ENCODE peak calls at places on chromosomes 4 and X, in seven cellular contexts. One of them, this sample, is unnamed.
A peak's percentile ranks its signal among the peaks of the same experiment; 100 is the strongest.

GRCh38 chrX:68834371-68835103 is 5.7 kb downstream of the EFNB1 start:
- DNase-seq in left ventricle myocardium inferior: no peak
- DNase-seq in bronchial epithelial cell: no peak
- DNase-seq in tibial artery: no peak
- DNase-seq in mesothelial cell of epicardium: peak; percentile 15
- DNase-seq in GM10248: no peak
- DNase-seq in lower lobe of right lung: no peak
- DNase-seq in this sample: no peak

GRCh38 chr4:109022941-109023340 is 260.1 kb upstream of the ETNPPL start:
- DNase-seq in mesothelial cell of epicardium: no peak
- DNase-seq in GM10248: no peak
- DNase-seq in bronchial epithelial cell: no peak
- DNase-seq in tibial artery: no peak
- DNase-seq in left ventricle myocardium inferior: no peak
- DNase-seq in lower lobe of right lung: no peak
- DNase-seq in this sample: no peak

GRCh38 chr4:28006021-28006420 is 1145.4 kb downstream of the STIM2 start:
- DNase-seq in bronchial epithelial cell: no peak
- DNase-seq in GM10248: no peak
- DNase-seq in lower lobe of right lung: no peak
- DNase-seq in left ventricle myocardium inferior: no peak
- DNase-seq in mesothelial cell of epicardium: no peak
- DNase-seq in tibial artery: no peak
- DNase-seq in this sample: no peak

GRCh38 chr4:114093221-114093715 is 113.8 kb upstream of the ARSJ start:
- DNase-seq in left ventricle myocardium inferior: no peak
- DNase-seq in mesothelial cell of epicardium: no peak
- DNase-seq in GM10248: no peak
- DNase-seq in lower lobe of right lung: no peak
- DNase-seq in tibial artery: no peak
- DNase-seq in bronchial epithelial cell: no peak
- DNase-seq in this sample: no peak

GRCh38 chr4:122005064-122005755 is 53.4 kb upstream of the TRPC3 start:
- DNase-seq in mesothelial cell of epicardium: no peak
- DNase-seq in bronchial epithelial cell: no peak
- DNase-seq in GM10248: no peak
- DNase-seq in lower lobe of right lung: no peak
- DNase-seq in left ventricle myocardium inferior: no peak
- DNase-seq in tibial artery: no peak
- DNase-seq in this sample: no peak

GRCh38 chrX:150692296-150692695 is 900 bp upstream of the MTMR1 start:
- DNase-seq in lower lobe of right lung: no peak
- DNase-seq in mesothelial cell of epicardium: no peak
- DNase-seq in tibial artery: no peak
- DNase-seq in GM10248: no peak
- DNase-seq in bronchial epithelial cell: no peak
- DNase-seq in left ventricle myocardium inferior: no peak
- DNase-seq in this sample: no peak

GRCh38 chrX:118884552-118885138 is 61.0 kb downstream of the ZCCHC12 start:
- DNase-seq in left ventricle myocardium inferior: no peak
- DNase-seq in GM10248: no peak
- DNase-seq in lower lobe of right lung: no peak
- DNase-seq in mesothelial cell of epicardium: no peak
- DNase-seq in bronchial epithelial cell: peak; percentile 5
- DNase-seq in tibial artery: no peak
- DNase-seq in this sample: no peak

GRCh38 chr4:186726440-186727148 is 2.9 kb upstream of the FAT1 start:
- DNase-seq in GM10248: no peak
- DNase-seq in tibial artery: peak; percentile 87
- DNase-seq in bronchial epithelial cell: peak; percentile 64
- DNase-seq in mesothelial cell of epicardium: peak; percentile 78
- DNase-seq in left ventricle myocardium inferior: peak; percentile 67
- DNase-seq in lower lobe of right lung: peak; percentile 65
- DNase-seq in this sample: no peak

GRCh38 chr4:57303012-57303751 is 193.0 kb upstream of the IGFBP7 start:
- DNase-seq in lower lobe of right lung: no peak
- DNase-seq in left ventricle myocardium inferior: no peak
- DNase-seq in bronchial epithelial cell: peak; percentile 3
- DNase-seq in GM10248: no peak
- DNase-seq in mesothelial cell of epicardium: no peak
- DNase-seq in tibial artery: no peak
- DNase-seq in this sample: no peak

GRCh38 chr4:123050014-123050413 is 127.6 kb upstream of the NUDT6 start:
- DNase-seq in GM10248: no peak
- DNase-seq in mesothelial cell of epicardium: no peak
- DNase-seq in left ventricle myocardium inferior: no peak
- DNase-seq in lower lobe of right lung: no peak
- DNase-seq in tibial artery: no peak
- DNase-seq in bronchial epithelial cell: no peak
- DNase-seq in this sample: no peak

GRCh38 chr4:147916351-147916750 is 184.5 kb downstream of the ARHGAP10 start:
- DNase-seq in GM10248: no peak
- DNase-seq in bronchial epithelial cell: no peak
- DNase-seq in lower lobe of right lung: no peak
- DNase-seq in tibial artery: no peak
- DNase-seq in mesothelial cell of epicardium: no peak
- DNase-seq in left ventricle myocardium inferior: no peak
- DNase-seq in this sample: no peak

GRCh38 chrX:131734621-131735020 is 190.7 kb downstream of the OR13H1 start:
- DNase-seq in mesothelial cell of epicardium: no peak
- DNase-seq in bronchial epithelial cell: no peak
- DNase-seq in left ventricle myocardium inferior: no peak
- DNase-seq in lower lobe of right lung: no peak
- DNase-seq in GM10248: no peak
- DNase-seq in tibial artery: no peak
- DNase-seq in this sample: no peak

GRCh38 chr4:158018831-158019230 is 154.0 kb downstream of the GASK1B start:
- DNase-seq in mesothelial cell of epicardium: no peak
- DNase-seq in GM10248: no peak
- DNase-seq in lower lobe of right lung: no peak
- DNase-seq in left ventricle myocardium inferior: no peak
- DNase-seq in bronchial epithelial cell: no peak
- DNase-seq in tibial artery: no peak
- DNase-seq in this sample: no peak

DNA sequence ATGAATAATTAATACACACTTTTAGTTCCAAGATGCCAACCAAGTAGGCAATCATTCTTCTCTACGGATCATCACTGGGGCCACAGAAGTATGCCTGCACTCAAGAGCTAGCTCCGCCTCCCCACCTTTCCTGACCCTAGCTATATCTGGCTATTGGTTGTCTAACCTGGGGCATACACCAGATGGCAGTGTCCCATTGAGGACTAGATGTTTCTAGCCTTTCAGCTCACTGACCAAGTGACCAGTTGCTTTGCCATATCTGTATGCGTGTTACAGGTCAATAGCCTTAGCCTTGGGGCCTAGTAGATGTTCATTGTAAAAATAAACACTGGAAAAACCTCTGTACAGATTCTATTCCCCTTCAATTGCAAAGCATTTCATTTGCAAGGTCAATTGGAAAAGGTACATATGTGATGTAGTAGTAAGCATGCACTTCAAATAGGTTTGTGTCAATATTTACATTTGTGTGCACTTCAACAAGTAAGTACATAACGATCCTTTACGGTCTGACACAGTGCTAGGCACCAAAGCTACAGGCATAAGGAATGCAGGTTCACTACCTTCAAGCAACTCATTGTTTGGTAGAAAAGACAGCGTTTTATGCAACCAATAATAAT is 521.7 kb downstream of the PPARGC1A start:
- DNase-seq in left ventricle myocardium inferior: no peak
- DNase-seq in bronchial epithelial cell: peak; percentile 21
- DNase-seq in GM10248: no peak
- DNase-seq in mesothelial cell of epicardium: no peak
- DNase-seq in lower lobe of right lung: no peak
- DNase-seq in tibial artery: no peak
- DNase-seq in this sample: no peak
- TF ChIP-seq CTCF in left ventricle myocardium inferior: peak; percentile 70
- TF ChIP-seq CTCF in bronchial epithelial cell: peak; percentile 37
- TF ChIP-seq CTCF in GM10248: no peak
- TF ChIP-seq CTCF in mesothelial cell of epicardium: no peak
- TF ChIP-seq CTCF in lower lobe of right lung: peak; percentile 21
- TF ChIP-seq CTCF in tibial artery: no peak
- TF ChIP-seq CTCF in this sample: no peak

GRCh38 chrX:40154853-40155616 is 57.3 kb upstream of the BCOR start:
- DNase-seq in tibial artery: peak; percentile 87
- DNase-seq in left ventricle myocardium inferior: peak; percentile 75
- DNase-seq in bronchial epithelial cell: no peak
- DNase-seq in GM10248: peak; percentile 51
- DNase-seq in lower lobe of right lung: peak; percentile 76
- DNase-seq in mesothelial cell of epicardium: no peak
- DNase-seq in this sample: no peak

GRCh38 chrX:40154229-40154852 is 56.6 kb upstream of the BCOR start:
- DNase-seq in tibial artery: peak; percentile 75
- DNase-seq in GM10248: peak; percentile 20
- DNase-seq in mesothelial cell of epicardium: no peak
- DNase-seq in bronchial epithelial cell: no peak
- DNase-seq in lower lobe of right lung: no peak
- DNase-seq in left ventricle myocardium inferior: peak; percentile 46
- DNase-seq in this sample: no peak

GRCh38 chrX:40157228-40158035 is 59.7 kb upstream of the BCOR start:
- DNase-seq in tibial artery: no peak
- DNase-seq in mesothelial cell of epicardium: no peak
- DNase-seq in left ventricle myocardium inferior: no peak
- DNase-seq in lower lobe of right lung: no peak
- DNase-seq in GM10248: peak; percentile 17
- DNase-seq in bronchial epithelial cell: no peak
- DNase-seq in this sample: no peak

GRCh38 chrX:40156472-40157227 is 58.9 kb upstream of the BCOR start:
- DNase-seq in tibial artery: no peak
- DNase-seq in lower lobe of right lung: no peak
- DNase-seq in bronchial epithelial cell: no peak
- DNase-seq in left ventricle myocardium inferior: no peak
- DNase-seq in mesothelial cell of epicardium: no peak
- DNase-seq in GM10248: no peak
- DNase-seq in this sample: no peak

DNA sequence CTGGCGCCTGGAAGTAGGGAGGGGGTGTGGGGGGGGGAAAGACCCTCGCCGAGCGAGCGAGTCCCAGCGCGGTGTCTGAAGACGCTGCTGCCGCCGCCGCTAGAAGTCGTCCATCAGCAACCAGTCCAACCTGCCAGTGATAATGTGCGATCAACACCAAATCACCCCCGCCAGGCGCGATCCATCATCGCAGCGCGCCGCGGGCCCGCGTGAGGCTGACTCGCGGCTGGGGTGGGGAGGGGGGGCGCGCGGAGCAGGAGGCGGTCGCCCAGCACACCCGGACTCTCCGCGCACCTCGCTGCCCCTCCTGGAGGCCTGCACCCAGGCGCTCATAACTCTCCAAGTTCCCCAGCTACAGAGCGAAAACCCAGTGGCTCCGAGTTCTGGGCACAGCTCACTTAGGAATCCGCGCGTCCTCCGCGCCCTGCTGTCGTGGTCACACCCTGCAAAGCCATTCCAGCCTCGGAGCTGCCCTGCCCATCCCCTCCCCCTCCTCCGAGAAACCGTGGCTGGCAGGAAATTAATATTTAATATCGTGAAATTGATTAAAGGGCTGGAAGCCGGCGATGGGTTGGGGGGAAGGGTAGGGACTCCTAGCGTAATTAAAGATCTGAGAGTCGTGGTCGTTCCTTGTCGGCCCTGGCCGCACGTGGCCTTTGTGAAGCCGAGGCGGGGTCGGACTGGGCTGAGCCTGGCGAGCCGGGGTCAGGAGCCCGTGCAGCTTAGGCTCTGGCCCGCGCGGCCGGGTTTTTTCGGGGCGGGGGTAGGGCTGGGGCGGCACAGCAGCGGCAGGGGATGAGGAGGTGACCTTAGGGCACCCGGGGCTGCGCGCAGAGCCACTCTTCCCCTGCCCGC is 58.1 kb upstream of the BCOR start:
- DNase-seq in GM10248: peak; percentile 23
- DNase-seq in mesothelial cell of epicardium: no peak
- DNase-seq in left ventricle myocardium inferior: no peak
- DNase-seq in bronchial epithelial cell: no peak
- DNase-seq in lower lobe of right lung: no peak
- DNase-seq in tibial artery: no peak
- DNase-seq in this sample: no peak
- TF ChIP-seq CTCF in GM10248: no peak
- TF ChIP-seq CTCF in mesothelial cell of epicardium: no peak
- TF ChIP-seq CTCF in left ventricle myocardium inferior: no peak
- TF ChIP-seq CTCF in bronchial epithelial cell: no peak
- TF ChIP-seq CTCF in lower lobe of right lung: no peak
- TF ChIP-seq CTCF in tibial artery: no peak
- TF ChIP-seq CTCF in this sample: no peak

DNA sequence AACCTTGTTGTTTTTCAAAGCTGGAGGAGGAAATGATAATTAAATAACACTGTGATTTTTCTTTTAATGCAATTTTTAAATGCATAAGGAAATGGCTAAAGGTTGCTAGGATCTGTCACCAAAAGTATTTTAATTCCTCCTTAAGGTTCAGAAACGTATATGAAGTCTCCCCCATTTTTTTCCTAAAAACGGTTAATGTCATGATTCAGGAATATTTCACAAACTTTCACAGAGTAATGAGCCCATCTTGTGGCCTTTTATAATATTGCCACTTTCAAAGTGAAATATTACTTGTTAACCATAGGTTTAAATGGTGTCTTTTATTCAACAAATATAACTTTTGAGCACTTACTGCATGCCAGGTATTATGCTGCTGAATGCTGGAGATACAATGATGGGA is 99.5 kb upstream of the USP38 start:
- DNase-seq in tibial artery: no peak
- DNase-seq in mesothelial cell of epicardium: no peak
- DNase-seq in left ventricle myocardium inferior: no peak
- DNase-seq in lower lobe of right lung: no peak
- DNase-seq in GM10248: no peak
- DNase-seq in bronchial epithelial cell: peak; percentile 4
- DNase-seq in this sample: no peak
- TF ChIP-seq CTCF in tibial artery: peak; percentile 19
- TF ChIP-seq CTCF in mesothelial cell of epicardium: peak; percentile 40
- TF ChIP-seq CTCF in left ventricle myocardium inferior: peak; percentile 29
- TF ChIP-seq CTCF in lower lobe of right lung: peak; percentile 30
- TF ChIP-seq CTCF in GM10248: no peak
- TF ChIP-seq CTCF in bronchial epithelial cell: no peak
- TF ChIP-seq CTCF in this sample: no peak

GRCh38 chrX:24100713-24101112 is 46.0 kb downstream of the EIF2S3 start:
- DNase-seq in tibial artery: no peak
- DNase-seq in GM10248: no peak
- DNase-seq in mesothelial cell of epicardium: no peak
- DNase-seq in left ventricle myocardium inferior: no peak
- DNase-seq in lower lobe of right lung: no peak
- DNase-seq in bronchial epithelial cell: no peak
- DNase-seq in this sample: no peak

GRCh38 chrX:24099394-24099793 is 44.6 kb downstream of the EIF2S3 start:
- DNase-seq in bronchial epithelial cell: no peak
- DNase-seq in lower lobe of right lung: no peak
- DNase-seq in left ventricle myocardium inferior: no peak
- DNase-seq in mesothelial cell of epicardium: no peak
- DNase-seq in GM10248: no peak
- DNase-seq in tibial artery: no peak
- DNase-seq in this sample: no peak

GRCh38 chrX:24097741-24098140 is 43.0 kb downstream of the EIF2S3 start:
- DNase-seq in GM10248: no peak
- DNase-seq in tibial artery: no peak
- DNase-seq in bronchial epithelial cell: no peak
- DNase-seq in left ventricle myocardium inferior: no peak
- DNase-seq in lower lobe of right lung: no peak
- DNase-seq in mesothelial cell of epicardium: no peak
- DNase-seq in this sample: no peak

GRCh38 chrX:24093746-24094145 is 39.0 kb downstream of the EIF2S3 start:
- DNase-seq in lower lobe of right lung: no peak
- DNase-seq in tibial artery: no peak
- DNase-seq in GM10248: no peak
- DNase-seq in bronchial epithelial cell: no peak
- DNase-seq in left ventricle myocardium inferior: no peak
- DNase-seq in mesothelial cell of epicardium: no peak
- DNase-seq in this sample: no peak

GRCh38 chrX:24098932-24099331 is 44.2 kb downstream of the EIF2S3 start:
- DNase-seq in mesothelial cell of epicardium: no peak
- DNase-seq in GM10248: no peak
- DNase-seq in tibial artery: no peak
- DNase-seq in bronchial epithelial cell: no peak
- DNase-seq in left ventricle myocardium inferior: no peak
- DNase-seq in lower lobe of right lung: no peak
- DNase-seq in this sample: no peak
- TF ChIP-seq CTCF in mesothelial cell of epicardium: no peak
- TF ChIP-seq CTCF in GM10248: no peak
- TF ChIP-seq CTCF in tibial artery: no peak
- TF ChIP-seq CTCF in bronchial epithelial cell: no peak
- TF ChIP-seq CTCF in left ventricle myocardium inferior: no peak
- TF ChIP-seq CTCF in lower lobe of right lung: no peak
- TF ChIP-seq CTCF in this sample: no peak

This sample was measured in GM12864.